ENCODE peak calls at places on chromosomes 2 and 18, in eight cellular contexts. One of them, this sample, is unnamed.

GRCh38 chr2:207463433-207463832 is 66.3 kb upstream of the CREB1 start:
- DNase-seq in GM12891: no peak
- DNase-seq in skeletal muscle cell: no peak
- DNase-seq in HS-5: no peak
- DNase-seq in globus pallidus: no peak
- DNase-seq in HS-27A: no peak
- DNase-seq in iPS-NIHi11: no peak
- DNase-seq in amygdala: no peak
- DNase-seq in this sample: no peak

GRCh38 chr18:3595282-3596273 is 145.6 kb downstream of the TGIF1 start:
- DNase-seq in GM12891: no peak
- DNase-seq in skeletal muscle cell: peak; percentile 91
- DNase-seq in HS-5: peak; percentile 91
- DNase-seq in globus pallidus: peak; percentile 38
- DNase-seq in HS-27A: peak; percentile 79
- DNase-seq in iPS-NIHi11: no peak
- DNase-seq in amygdala: no peak
- DNase-seq in this sample: peak; percentile 24

GRCh38 chr2:105525201-105525600 is 126.3 kb upstream of the FHL2 start:
- DNase-seq in GM12891: no peak
- DNase-seq in skeletal muscle cell: no peak
- DNase-seq in HS-5: no peak
- DNase-seq in globus pallidus: no peak
- DNase-seq in HS-27A: no peak
- DNase-seq in iPS-NIHi11: no peak
- DNase-seq in amygdala: no peak
- DNase-seq in this sample: no peak

GRCh38 chr2:23595601-23596251 is 210.7 kb downstream of the KLHL29 start:
- DNase-seq in GM12891: no peak
- DNase-seq in skeletal muscle cell: peak; percentile 38
- DNase-seq in HS-5: no peak
- DNase-seq in globus pallidus: peak; percentile 48
- DNase-seq in HS-27A: no peak
- DNase-seq in iPS-NIHi11: no peak
- DNase-seq in amygdala: no peak
- DNase-seq in this sample: no peak

GRCh38 chr2:1605102-1605501 is 139.2 kb downstream of the PXDN start:
- DNase-seq in GM12891: no peak
- DNase-seq in skeletal muscle cell: no peak
- DNase-seq in HS-5: no peak
- DNase-seq in globus pallidus: no peak
- DNase-seq in HS-27A: no peak
- DNase-seq in iPS-NIHi11: peak; percentile 47
- DNase-seq in amygdala: no peak
- DNase-seq in this sample: no peak

GRCh38 chr18:59516356-59517155 is 157.5 kb upstream of the LMAN1 start:
- DNase-seq in GM12891: no peak
- DNase-seq in skeletal muscle cell: peak; percentile 30
- DNase-seq in HS-5: peak; percentile 57
- DNase-seq in globus pallidus: no peak
- DNase-seq in HS-27A: peak; percentile 41
- DNase-seq in iPS-NIHi11: peak; percentile 23
- DNase-seq in amygdala: no peak
- DNase-seq in this sample: peak; percentile 49

GRCh38 chr2:167708998-167709397 is 538.4 kb downstream of the STK39 start:
- DNase-seq in GM12891: no peak
- DNase-seq in skeletal muscle cell: no peak
- DNase-seq in HS-5: no peak
- DNase-seq in globus pallidus: no peak
- DNase-seq in HS-27A: no peak
- DNase-seq in iPS-NIHi11: no peak
- DNase-seq in amygdala: no peak
- DNase-seq in this sample: no peak

GRCh38 chr2:96618599-96619283 is 19.4 kb downstream of the KANSL3 start:
- DNase-seq in GM12891: no peak
- DNase-seq in skeletal muscle cell: peak; percentile 25
- DNase-seq in HS-5: peak; percentile 98
- DNase-seq in globus pallidus: no peak
- DNase-seq in HS-27A: no peak
- DNase-seq in iPS-NIHi11: no peak
- DNase-seq in amygdala: no peak
- DNase-seq in this sample: no peak

GRCh38 chr2:231708773-231709635 is 679 bp downstream of the PTMA start:
- DNase-seq in GM12891: no peak
- DNase-seq in skeletal muscle cell: no peak
- DNase-seq in HS-5: no peak
- DNase-seq in globus pallidus: no peak
- DNase-seq in HS-27A: no peak
- DNase-seq in iPS-NIHi11: no peak
- DNase-seq in amygdala: no peak
- DNase-seq in this sample: peak; percentile 37

GRCh38 chr2:154133823-154134222 is 262.1 kb downstream of the GALNT13 start:
- DNase-seq in GM12891: no peak
- DNase-seq in skeletal muscle cell: peak; percentile 34
- DNase-seq in HS-5: no peak
- DNase-seq in globus pallidus: no peak
- DNase-seq in HS-27A: no peak
- DNase-seq in iPS-NIHi11: no peak
- DNase-seq in amygdala: no peak
- DNase-seq in this sample: no peak